ENCODE peak calls at places on chromosomes 4 and X, in eight cellular contexts. E, Y, G, L, D, H, X and U are unnamed samples.

GRCh38 chr4:110306363-110306762 is 107.9 kb upstream of the ELOVL6 start:
- DNase-seq in E (no peak), Y (no peak), G (no peak), L (no peak), D (no peak), H (no peak), X (no peak), U (no peak)

GRCh38 chrX:9860826-9861225 is 74.6 kb downstream of the SHROOM2 start:
- DNase-seq in E (no peak), Y (no peak), G (no peak), L (no peak), D (no peak), H (no peak), X (no peak), U (no peak)

GRCh38 chr4:31620476-31620875 is 900.3 kb downstream of the PCDH7 start:
- DNase-seq in E (no peak), Y (no peak), G (no peak), L (no peak), D (no peak), H (no peak), X (peak), U (no peak)

GRCh38 chrX:110403839-110404238 is 45.2 kb downstream of the RTL9 start:
- DNase-seq in E (no peak), Y (no peak), G (no peak), L (no peak), D (no peak), H (no peak), X (no peak), U (no peak)

GRCh38 chrX:15087747-15088146 is 182.1 kb downstream of the ASB9 start:
- DNase-seq in E (no peak), Y (no peak), G (no peak), L (no peak), D (no peak), H (no peak), X (no peak), U (no peak)

GRCh38 chrX:20378291-20378920 is 111.7 kb upstream of the RPS6KA3 start:
- DNase-seq in E (no peak), Y (no peak), G (no peak), L (peak), D (no peak), H (no peak), X (peak), U (no peak)

GRCh38 chr4:24856586-24856985 is 56.3 kb downstream of the CCDC149 start:
- DNase-seq in E (peak), Y (no peak), G (no peak), L (no peak), D (peak), H (no peak), X (peak), U (no peak)

GRCh38 chrX:47530054-47530453 is 31.0 kb upstream of the ARAF start:
- DNase-seq in E (no peak), Y (no peak), G (no peak), L (no peak), D (no peak), H (no peak), X (no peak), U (no peak)

GRCh38 chr4:153560918-153561317 is 94.8 kb downstream of the TMEM131L start:
- DNase-seq in E (no peak), Y (no peak), G (no peak), L (no peak), D (no peak), H (no peak), X (no peak), U (no peak)

GRCh38 chr4:1211371-1211770 is 37.6 kb downstream of the CTBP1 start:
- DNase-seq in E (no peak), Y (no peak), G (no peak), L (no peak), D (peak), H (no peak), X (no peak), U (no peak)

GRCh38 chrX:12488781-12489180 is 302.4 kb upstream of the PRPS2 start:
- DNase-seq in E (no peak), Y (no peak), G (no peak), L (no peak), D (no peak), H (no peak), X (no peak), U (no peak)

GRCh38 chrX:103396186-103396585 is 19.8 kb downstream of the BEX3 start:
- DNase-seq in E (no peak), Y (no peak), G (no peak), L (no peak), D (no peak), H (no peak), X (peak), U (no peak)

GRCh38 chrX:143669395-143669794 is 33.5 kb upstream of the SLITRK4 start:
- DNase-seq in E (no peak), Y (no peak), G (no peak), L (no peak), D (no peak), H (no peak), X (no peak), U (no peak)

GRCh38 chr4:176525576-176525975 is 205.8 kb downstream of the SPCS3 start:
- DNase-seq in E (no peak), Y (no peak), G (no peak), L (no peak), D (no peak), H (no peak), X (no peak), U (no peak)

GRCh38 chrX:13489451-13489850 is 80.0 kb upstream of the EGFL6 start:
- DNase-seq in E (peak), Y (no peak), G (no peak), L (peak), D (peak), H (no peak), X (peak), U (no peak)

GRCh38 chr4:108159845-108160244 is 8.9 kb downstream of the LEF1 start:
- DNase-seq in E (no peak), Y (no peak), G (no peak), L (no peak), D (no peak), H (no peak), X (no peak), U (no peak)

GRCh38 chr4:114043116-114043515 is 63.7 kb upstream of the ARSJ start:
- DNase-seq in E (no peak), Y (no peak), G (no peak), L (peak), D (no peak), H (no peak), X (no peak), U (no peak)

GRCh38 chrX:20315140-20315539 is 48.4 kb upstream of the RPS6KA3 start:
- DNase-seq in E (no peak), Y (no peak), G (no peak), L (no peak), D (no peak), H (no peak), X (no peak), U (no peak)

GRCh38 chrX:24828147-24828546 is 134.4 kb downstream of the POLA1 start:
- DNase-seq in E (no peak), Y (no peak), G (no peak), L (no peak), D (no peak), H (no peak), X (no peak), U (no peak)

GRCh38 chrX:136115124-136115908 is 32.0 kb upstream of the FHL1 start:
- DNase-seq in E (no peak), Y (no peak), G (no peak), L (no peak), D (no peak), H (no peak), X (no peak), U (no peak)

GRCh38 chrX:776529-777230 is 146.1 kb downstream of the SHOX start:
- DNase-seq in E (no peak), Y (no peak), G (no peak), L (no peak), D (no peak), H (no peak), X (no peak), U (no peak)

GRCh38 chr4:48910511-48910910 is 3.9 kb upstream of the OCIAD2 start:
- DNase-seq in E (no peak), Y (no peak), G (no peak), L (no peak), D (no peak), H (no peak), X (no peak), U (no peak)

GRCh38 chr4:67714955-67715354 is 14.0 kb upstream of the UBA6 start:
- DNase-seq in E (no peak), Y (no peak), G (no peak), L (no peak), D (no peak), H (no peak), X (no peak), U (no peak)

GRCh38 chr4:2364654-2365053 is 53.8 kb downstream of the ZFYVE28 start:
- DNase-seq in E (peak), Y (peak), G (peak), L (no peak), D (peak), H (peak), X (peak), U (peak)

GRCh38 chr4:17894421-17894820 is 83.6 kb downstream of the NCAPG start:
- DNase-seq in E (no peak), Y (no peak), G (no peak), L (no peak), D (no peak), H (no peak), X (no peak), U (no peak)

GRCh38 chr4:64940698-64941097 is 531.4 kb upstream of the TECRL start:
- DNase-seq in E (no peak), Y (no peak), G (no peak), L (no peak), D (no peak), H (no peak), X (no peak), U (no peak)

GRCh38 chrX:119468930-119469635 is 839 bp downstream of the SLC25A5 start:
- DNase-seq in E (peak), Y (peak), G (peak), L (peak), D (peak), H (peak), X (peak), U (peak)

GRCh38 chr4:62816566-62816965 is 1592.7 kb downstream of the TECRL start:
- DNase-seq in E (no peak), Y (no peak), G (no peak), L (no peak), D (no peak), H (no peak), X (no peak), U (no peak)

GRCh38 chr4:35511851-35512250 is 732.5 kb downstream of the ARAP2 start:
- DNase-seq in E (no peak), Y (no peak), G (no peak), L (no peak), D (no peak), H (no peak), X (no peak), U (no peak)

GRCh38 chr4:35500812-35501211 is 743.5 kb downstream of the ARAP2 start:
- DNase-seq in E (no peak), Y (no peak), G (no peak), L (no peak), D (no peak), H (no peak), X (no peak), U (no peak)

GRCh38 chr4:35503435-35503834 is 740.9 kb downstream of the ARAP2 start:
- DNase-seq in E (no peak), Y (no peak), G (no peak), L (no peak), D (no peak), H (no peak), X (no peak), U (no peak)

DNA sequence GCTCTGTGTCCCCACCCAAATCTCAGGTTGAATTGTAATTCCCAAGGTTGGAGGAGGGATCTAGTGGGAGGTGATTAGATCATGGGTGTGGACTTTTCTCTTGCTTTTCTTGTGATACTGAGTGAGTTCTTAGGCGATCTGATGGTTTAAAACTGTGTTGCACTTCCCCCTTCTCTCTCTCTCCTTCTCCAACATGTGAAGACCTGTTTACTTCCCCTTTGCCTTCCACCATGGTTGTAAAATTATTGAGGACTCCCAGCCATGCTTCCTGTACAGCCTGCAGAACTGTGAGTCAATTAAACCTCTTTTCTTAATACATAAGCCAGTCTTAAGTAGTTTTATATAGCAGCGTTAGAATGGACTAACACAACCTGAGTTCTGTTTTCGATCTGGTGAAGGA is 738.2 kb downstream of the ARAP2 start:
- DNase-seq in E (no peak), Y (no peak), G (no peak), L (no peak), D (no peak), H (no peak), X (no peak), U (no peak)
- H3K27ac ChIP-seq in E (no peak), Y (no peak), G (no peak), L (no peak), D (no peak), H (no peak), X (no peak), U (no peak)

GRCh38 chr4:26407466-26407865 is 82.8 kb downstream of the CCKAR start:
- DNase-seq in E (no peak), Y (no peak), G (no peak), L (no peak), D (no peak), H (no peak), X (no peak), U (no peak)
- H3K27ac ChIP-seq in E (no peak), Y (no peak), G (no peak), L (no peak), D (no peak), H (no peak), X (no peak), U (no peak)

GRCh38 chr4:75714681-75715080 is 9.7 kb upstream of the USO1 start:
- DNase-seq in E (no peak), Y (no peak), G (no peak), L (no peak), D (no peak), H (no peak), X (no peak), U (no peak)
- H3K27ac ChIP-seq in E (peak), Y (no peak), G (no peak), L (peak), D (no peak), H (peak), X (no peak), U (no peak)

GRCh38 chrX:72381439-72382198 is 75.9 kb upstream of the CITED1 start:
- DNase-seq in E (no peak), Y (no peak), G (no peak), L (peak), D (no peak), H (no peak), X (no peak), U (no peak)
- H3K27ac ChIP-seq in E (no peak), Y (no peak), G (no peak), L (no peak), D (no peak), H (no peak), X (no peak), U (no peak)

DNA sequence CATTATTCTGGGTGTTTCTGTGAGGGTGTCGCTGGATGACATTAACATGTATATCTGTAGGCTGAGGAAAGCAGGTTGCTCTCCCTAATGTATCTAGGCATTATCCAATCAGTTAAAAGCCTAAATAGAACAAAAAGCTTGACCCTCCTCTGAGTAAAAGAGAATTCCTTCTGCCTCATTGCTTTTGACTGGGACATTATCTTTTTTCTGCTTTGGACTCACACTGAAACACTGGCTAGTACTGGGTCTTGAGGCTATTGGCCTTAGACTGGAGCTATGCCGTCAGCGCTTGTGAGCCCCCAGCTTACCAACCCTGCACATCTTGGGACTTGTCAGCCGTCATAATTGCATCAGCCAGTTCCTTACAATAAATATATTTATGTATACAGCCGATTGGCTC is 206.8 kb upstream of the ARHGAP24 start:
- DNase-seq in E (no peak), Y (no peak), G (no peak), L (no peak), D (no peak), H (no peak), X (no peak), U (no peak)
- H3K27ac ChIP-seq in E (no peak), Y (no peak), G (no peak), L (no peak), D (no peak), H (no peak), X (no peak), U (no peak)